ENCODE peak calls at places on chromosomes 6 and 20, in ten cellular contexts. One of them, this sample, is unnamed.

GRCh38 chr20:4401601-4402000 is 320.1 kb upstream of the PRND start:
- DNase-seq in PC-3: no peak
- DNase-seq in amniotic epithelial cell: no peak
- DNase-seq in NCI-H1417: no peak
- DNase-seq in stimulated activated CD4-positive, alpha-beta T cell treated with anti-CD3 and anti-CD28 coated beads, Interleukin-1b, Interleukin-23, amount 100 ng/mL, for 1 hour: no peak
- DNase-seq in naive B cell: no peak
- DNase-seq in GM04504: peak; percentile 14
- DNase-seq in RWPE1: no peak
- DNase-seq in astrocyte of the cerebellum: no peak
- DNase-seq in naive thymus-derived CD4-positive, alpha-beta T cell: no peak
- DNase-seq in this sample: no peak

GRCh38 chr6:20056350-20056992 is 155.8 kb downstream of the MBOAT1 start:
- DNase-seq in naive thymus-derived CD4-positive, alpha-beta T cell: no peak
- DNase-seq in RWPE1: peak; percentile 38
- DNase-seq in GM04504: peak; percentile 15
- DNase-seq in naive B cell: no peak
- DNase-seq in astrocyte of the cerebellum: peak; percentile 55
- DNase-seq in PC-3: peak; percentile 81
- DNase-seq in amniotic epithelial cell: peak; percentile 53
- DNase-seq in stimulated activated CD4-positive, alpha-beta T cell treated with anti-CD3 and anti-CD28 coated beads, Interleukin-1b, Interleukin-23, amount 100 ng/mL, for 1 hour: no peak
- DNase-seq in NCI-H1417: peak; percentile 73
- DNase-seq in this sample: no peak

GRCh38 chr6:22954749-22955385 is 385.5 kb downstream of the HDGFL1 start:
- DNase-seq in astrocyte of the cerebellum: no peak
- DNase-seq in amniotic epithelial cell: peak; percentile 43
- DNase-seq in PC-3: peak; percentile 43
- DNase-seq in naive thymus-derived CD4-positive, alpha-beta T cell: no peak
- DNase-seq in RWPE1: peak; percentile 5
- DNase-seq in stimulated activated CD4-positive, alpha-beta T cell treated with anti-CD3 and anti-CD28 coated beads, Interleukin-1b, Interleukin-23, amount 100 ng/mL, for 1 hour: no peak
- DNase-seq in GM04504: no peak
- DNase-seq in naive B cell: no peak
- DNase-seq in NCI-H1417: no peak
- DNase-seq in this sample: no peak

GRCh38 chr6:26570027-26570809 is 26.5 kb upstream of the ABT1 start:
- DNase-seq in naive B cell: no peak
- DNase-seq in GM04504: no peak
- DNase-seq in stimulated activated CD4-positive, alpha-beta T cell treated with anti-CD3 and anti-CD28 coated beads, Interleukin-1b, Interleukin-23, amount 100 ng/mL, for 1 hour: no peak
- DNase-seq in NCI-H1417: no peak
- DNase-seq in naive thymus-derived CD4-positive, alpha-beta T cell: no peak
- DNase-seq in amniotic epithelial cell: no peak
- DNase-seq in astrocyte of the cerebellum: no peak
- DNase-seq in RWPE1: no peak
- DNase-seq in PC-3: no peak
- DNase-seq in this sample: no peak

GRCh38 chr6:100175814-100176275 is 181.8 kb upstream of the MCHR2 start:
- DNase-seq in naive thymus-derived CD4-positive, alpha-beta T cell: no peak
- DNase-seq in RWPE1: peak; percentile 3
- DNase-seq in stimulated activated CD4-positive, alpha-beta T cell treated with anti-CD3 and anti-CD28 coated beads, Interleukin-1b, Interleukin-23, amount 100 ng/mL, for 1 hour: no peak
- DNase-seq in naive B cell: no peak
- DNase-seq in GM04504: peak; percentile 95
- DNase-seq in PC-3: peak; percentile 93
- DNase-seq in amniotic epithelial cell: peak; percentile 91
- DNase-seq in astrocyte of the cerebellum: peak; percentile 86
- DNase-seq in NCI-H1417: no peak
- DNase-seq in this sample: no peak

GRCh38 chr6:144390886-144391285 is 105.8 kb downstream of the UTRN start:
- DNase-seq in amniotic epithelial cell: no peak
- DNase-seq in naive B cell: no peak
- DNase-seq in stimulated activated CD4-positive, alpha-beta T cell treated with anti-CD3 and anti-CD28 coated beads, Interleukin-1b, Interleukin-23, amount 100 ng/mL, for 1 hour: no peak
- DNase-seq in GM04504: no peak
- DNase-seq in NCI-H1417: no peak
- DNase-seq in naive thymus-derived CD4-positive, alpha-beta T cell: no peak
- DNase-seq in astrocyte of the cerebellum: no peak
- DNase-seq in RWPE1: no peak
- DNase-seq in PC-3: no peak
- DNase-seq in this sample: no peak

GRCh38 chr20:50193169-50193850 is 2.7 kb downstream of the CEBPB start:
- DNase-seq in RWPE1: no peak
- DNase-seq in NCI-H1417: no peak
- DNase-seq in PC-3: peak; percentile 31
- DNase-seq in GM04504: peak; percentile 42
- DNase-seq in astrocyte of the cerebellum: no peak
- DNase-seq in naive B cell: no peak
- DNase-seq in amniotic epithelial cell: peak; percentile 62
- DNase-seq in naive thymus-derived CD4-positive, alpha-beta T cell: no peak
- DNase-seq in stimulated activated CD4-positive, alpha-beta T cell treated with anti-CD3 and anti-CD28 coated beads, Interleukin-1b, Interleukin-23, amount 100 ng/mL, for 1 hour: no peak
- DNase-seq in this sample: no peak

GRCh38 chr6:13743736-13744127 is 32.1 kb upstream of the RANBP9 start:
- DNase-seq in stimulated activated CD4-positive, alpha-beta T cell treated with anti-CD3 and anti-CD28 coated beads, Interleukin-1b, Interleukin-23, amount 100 ng/mL, for 1 hour: no peak
- DNase-seq in NCI-H1417: no peak
- DNase-seq in GM04504: no peak
- DNase-seq in amniotic epithelial cell: no peak
- DNase-seq in PC-3: no peak
- DNase-seq in naive B cell: no peak
- DNase-seq in RWPE1: no peak
- DNase-seq in astrocyte of the cerebellum: no peak
- DNase-seq in naive thymus-derived CD4-positive, alpha-beta T cell: no peak
- DNase-seq in this sample: no peak

GRCh38 chr20:32623667-32624157 is 38.6 kb upstream of the NOL4L start:
- DNase-seq in RWPE1: no peak
- DNase-seq in GM04504: no peak
- DNase-seq in NCI-H1417: peak; percentile 19
- DNase-seq in astrocyte of the cerebellum: no peak
- DNase-seq in amniotic epithelial cell: no peak
- DNase-seq in stimulated activated CD4-positive, alpha-beta T cell treated with anti-CD3 and anti-CD28 coated beads, Interleukin-1b, Interleukin-23, amount 100 ng/mL, for 1 hour: no peak
- DNase-seq in PC-3: no peak
- DNase-seq in naive thymus-derived CD4-positive, alpha-beta T cell: no peak
- DNase-seq in naive B cell: no peak
- DNase-seq in this sample: no peak

GRCh38 chr20:48166082-48166835 is 381.0 kb upstream of the SULF2 start:
- DNase-seq in stimulated activated CD4-positive, alpha-beta T cell treated with anti-CD3 and anti-CD28 coated beads, Interleukin-1b, Interleukin-23, amount 100 ng/mL, for 1 hour: no peak
- DNase-seq in astrocyte of the cerebellum: no peak
- DNase-seq in RWPE1: no peak
- DNase-seq in PC-3: peak; percentile 28
- DNase-seq in NCI-H1417: no peak
- DNase-seq in GM04504: no peak
- DNase-seq in amniotic epithelial cell: no peak
- DNase-seq in naive thymus-derived CD4-positive, alpha-beta T cell: no peak
- DNase-seq in naive B cell: no peak
- DNase-seq in this sample: no peak

GRCh38 chr6:150547511-150548222 is 52.0 kb upstream of the PLEKHG1 start:
- DNase-seq in astrocyte of the cerebellum: no peak
- DNase-seq in naive B cell: no peak
- DNase-seq in stimulated activated CD4-positive, alpha-beta T cell treated with anti-CD3 and anti-CD28 coated beads, Interleukin-1b, Interleukin-23, amount 100 ng/mL, for 1 hour: no peak
- DNase-seq in RWPE1: no peak
- DNase-seq in PC-3: no peak
- DNase-seq in NCI-H1417: no peak
- DNase-seq in amniotic epithelial cell: no peak
- DNase-seq in GM04504: no peak
- DNase-seq in naive thymus-derived CD4-positive, alpha-beta T cell: no peak
- DNase-seq in this sample: no peak

GRCh38 chr6:4941782-4942672 is 61.8 kb downstream of the RPP40 start:
- DNase-seq in naive B cell: no peak
- DNase-seq in RWPE1: peak; percentile 93
- DNase-seq in amniotic epithelial cell: peak; percentile 99
- DNase-seq in NCI-H1417: no peak
- DNase-seq in stimulated activated CD4-positive, alpha-beta T cell treated with anti-CD3 and anti-CD28 coated beads, Interleukin-1b, Interleukin-23, amount 100 ng/mL, for 1 hour: no peak
- DNase-seq in GM04504: peak; percentile 93
- DNase-seq in naive thymus-derived CD4-positive, alpha-beta T cell: no peak
- DNase-seq in PC-3: peak; percentile 95
- DNase-seq in astrocyte of the cerebellum: peak; percentile 80
- DNase-seq in this sample: no peak

GRCh38 chr6:31811645-31812044 is 3.4 kb downstream of the HSPA1L start:
- DNase-seq in GM04504: no peak
- DNase-seq in PC-3: no peak
- DNase-seq in astrocyte of the cerebellum: no peak
- DNase-seq in amniotic epithelial cell: no peak
- DNase-seq in naive thymus-derived CD4-positive, alpha-beta T cell: no peak
- DNase-seq in naive B cell: no peak
- DNase-seq in stimulated activated CD4-positive, alpha-beta T cell treated with anti-CD3 and anti-CD28 coated beads, Interleukin-1b, Interleukin-23, amount 100 ng/mL, for 1 hour: no peak
- DNase-seq in RWPE1: no peak
- DNase-seq in NCI-H1417: no peak
- DNase-seq in this sample: no peak

GRCh38 chr20:21505161-21505809 is 8.6 kb downstream of the NKX2-2 start:
- DNase-seq in RWPE1: peak; percentile 85
- DNase-seq in astrocyte of the cerebellum: no peak
- DNase-seq in GM04504: no peak
- DNase-seq in naive B cell: peak; percentile 52
- DNase-seq in amniotic epithelial cell: peak; percentile 19
- DNase-seq in NCI-H1417: peak; percentile 24
- DNase-seq in PC-3: peak; percentile 74
- DNase-seq in naive thymus-derived CD4-positive, alpha-beta T cell: peak; percentile 77
- DNase-seq in stimulated activated CD4-positive, alpha-beta T cell treated with anti-CD3 and anti-CD28 coated beads, Interleukin-1b, Interleukin-23, amount 100 ng/mL, for 1 hour: peak; percentile 40
- DNase-seq in this sample: peak; percentile 76

GRCh38 chr6:159172066-159172465 is 2.9 kb downstream of the FNDC1 start:
- DNase-seq in astrocyte of the cerebellum: peak; percentile 59
- DNase-seq in GM04504: no peak
- DNase-seq in naive thymus-derived CD4-positive, alpha-beta T cell: no peak
- DNase-seq in stimulated activated CD4-positive, alpha-beta T cell treated with anti-CD3 and anti-CD28 coated beads, Interleukin-1b, Interleukin-23, amount 100 ng/mL, for 1 hour: no peak
- DNase-seq in amniotic epithelial cell: no peak
- DNase-seq in PC-3: no peak
- DNase-seq in NCI-H1417: no peak
- DNase-seq in naive B cell: no peak
- DNase-seq in RWPE1: no peak
- DNase-seq in this sample: no peak

GRCh38 chr6:149779644-149779963 is 30.1 kb downstream of the PCMT1 start:
- DNase-seq in naive B cell: no peak
- DNase-seq in RWPE1: no peak
- DNase-seq in astrocyte of the cerebellum: no peak
- DNase-seq in naive thymus-derived CD4-positive, alpha-beta T cell: no peak
- DNase-seq in stimulated activated CD4-positive, alpha-beta T cell treated with anti-CD3 and anti-CD28 coated beads, Interleukin-1b, Interleukin-23, amount 100 ng/mL, for 1 hour: no peak
- DNase-seq in NCI-H1417: no peak
- DNase-seq in GM04504: no peak
- DNase-seq in PC-3: no peak
- DNase-seq in amniotic epithelial cell: peak; percentile 13
- DNase-seq in this sample: no peak

GRCh38 chr20:60224914-60225313 is 266.7 kb downstream of the CDH26 start:
- DNase-seq in stimulated activated CD4-positive, alpha-beta T cell treated with anti-CD3 and anti-CD28 coated beads, Interleukin-1b, Interleukin-23, amount 100 ng/mL, for 1 hour: no peak
- DNase-seq in RWPE1: no peak
- DNase-seq in naive B cell: no peak
- DNase-seq in astrocyte of the cerebellum: no peak
- DNase-seq in PC-3: peak; percentile 33
- DNase-seq in GM04504: no peak
- DNase-seq in amniotic epithelial cell: no peak
- DNase-seq in naive thymus-derived CD4-positive, alpha-beta T cell: no peak
- DNase-seq in NCI-H1417: peak; percentile 12
- DNase-seq in this sample: no peak

GRCh38 chr20:50284811-50285375 is 94.3 kb downstream of the CEBPB start:
- DNase-seq in naive B cell: no peak
- DNase-seq in PC-3: no peak
- DNase-seq in RWPE1: no peak
- DNase-seq in GM04504: no peak
- DNase-seq in amniotic epithelial cell: peak; percentile 35
- DNase-seq in stimulated activated CD4-positive, alpha-beta T cell treated with anti-CD3 and anti-CD28 coated beads, Interleukin-1b, Interleukin-23, amount 100 ng/mL, for 1 hour: no peak
- DNase-seq in naive thymus-derived CD4-positive, alpha-beta T cell: no peak
- DNase-seq in NCI-H1417: no peak
- DNase-seq in astrocyte of the cerebellum: no peak
- DNase-seq in this sample: no peak

GRCh38 chr6:71533939-71534379 is 245.3 kb downstream of the OGFRL1 start:
- DNase-seq in stimulated activated CD4-positive, alpha-beta T cell treated with anti-CD3 and anti-CD28 coated beads, Interleukin-1b, Interleukin-23, amount 100 ng/mL, for 1 hour: no peak
- DNase-seq in GM04504: no peak
- DNase-seq in astrocyte of the cerebellum: peak; percentile 31
- DNase-seq in naive B cell: no peak
- DNase-seq in RWPE1: peak; percentile 25
- DNase-seq in NCI-H1417: peak; percentile 35
- DNase-seq in naive thymus-derived CD4-positive, alpha-beta T cell: no peak
- DNase-seq in amniotic epithelial cell: peak; percentile 24
- DNase-seq in PC-3: peak; percentile 45
- DNase-seq in this sample: no peak

GRCh38 chr6:33771342-33772113 is 17.4 kb downstream of the LEMD2 start:
- DNase-seq in PC-3: peak; percentile 50
- DNase-seq in RWPE1: peak; percentile 69
- DNase-seq in GM04504: peak; percentile 97
- DNase-seq in stimulated activated CD4-positive, alpha-beta T cell treated with anti-CD3 and anti-CD28 coated beads, Interleukin-1b, Interleukin-23, amount 100 ng/mL, for 1 hour: peak; percentile 26
- DNase-seq in naive B cell: peak; percentile 53
- DNase-seq in naive thymus-derived CD4-positive, alpha-beta T cell: peak; percentile 63
- DNase-seq in amniotic epithelial cell: peak; percentile 95
- DNase-seq in NCI-H1417: peak; percentile 88
- DNase-seq in astrocyte of the cerebellum: peak; percentile 88
- DNase-seq in this sample: peak; percentile 69

GRCh38 chr6:150004101-150004782 is 21.1 kb downstream of the RAET1L start:
- DNase-seq in PC-3: no peak
- DNase-seq in NCI-H1417: no peak
- DNase-seq in amniotic epithelial cell: no peak
- DNase-seq in naive B cell: peak; percentile 86
- DNase-seq in naive thymus-derived CD4-positive, alpha-beta T cell: no peak
- DNase-seq in stimulated activated CD4-positive, alpha-beta T cell treated with anti-CD3 and anti-CD28 coated beads, Interleukin-1b, Interleukin-23, amount 100 ng/mL, for 1 hour: no peak
- DNase-seq in RWPE1: no peak
- DNase-seq in astrocyte of the cerebellum: no peak
- DNase-seq in GM04504: no peak
- DNase-seq in this sample: peak; percentile 75

GRCh38 chr6:169529931-169530761 is 171.7 kb downstream of the WDR27 start:
- DNase-seq in NCI-H1417: no peak
- DNase-seq in stimulated activated CD4-positive, alpha-beta T cell treated with anti-CD3 and anti-CD28 coated beads, Interleukin-1b, Interleukin-23, amount 100 ng/mL, for 1 hour: no peak
- DNase-seq in GM04504: peak; percentile 88
- DNase-seq in naive thymus-derived CD4-positive, alpha-beta T cell: no peak
- DNase-seq in amniotic epithelial cell: peak; percentile 43
- DNase-seq in astrocyte of the cerebellum: peak; percentile 55
- DNase-seq in PC-3: peak; percentile 61
- DNase-seq in RWPE1: no peak
- DNase-seq in naive B cell: no peak
- DNase-seq in this sample: no peak

GRCh38 chr6:154543638-154544037 is 33.2 kb upstream of the CNKSR3 start:
- DNase-seq in GM04504: no peak
- DNase-seq in stimulated activated CD4-positive, alpha-beta T cell treated with anti-CD3 and anti-CD28 coated beads, Interleukin-1b, Interleukin-23, amount 100 ng/mL, for 1 hour: no peak
- DNase-seq in astrocyte of the cerebellum: no peak
- DNase-seq in naive thymus-derived CD4-positive, alpha-beta T cell: no peak
- DNase-seq in RWPE1: no peak
- DNase-seq in PC-3: no peak
- DNase-seq in naive B cell: no peak
- DNase-seq in amniotic epithelial cell: peak; percentile 57
- DNase-seq in NCI-H1417: no peak
- DNase-seq in this sample: no peak

GRCh38 chr6:36387440-36388303 is at the start of gene ETV7:
- DNase-seq in PC-3: peak; percentile 20
- DNase-seq in naive B cell: peak; percentile 3
- DNase-seq in stimulated activated CD4-positive, alpha-beta T cell treated with anti-CD3 and anti-CD28 coated beads, Interleukin-1b, Interleukin-23, amount 100 ng/mL, for 1 hour: no peak
- DNase-seq in NCI-H1417: peak; percentile 45
- DNase-seq in RWPE1: peak; percentile 53
- DNase-seq in astrocyte of the cerebellum: no peak
- DNase-seq in naive thymus-derived CD4-positive, alpha-beta T cell: peak; percentile 18
- DNase-seq in amniotic epithelial cell: peak; percentile 15
- DNase-seq in GM04504: no peak
- DNase-seq in this sample: no peak

GRCh38 chr6:56297022-56297995 is 49.9 kb upstream of the COL21A1 start:
- DNase-seq in NCI-H1417: no peak
- DNase-seq in naive B cell: no peak
- DNase-seq in astrocyte of the cerebellum: no peak
- DNase-seq in amniotic epithelial cell: no peak
- DNase-seq in stimulated activated CD4-positive, alpha-beta T cell treated with anti-CD3 and anti-CD28 coated beads, Interleukin-1b, Interleukin-23, amount 100 ng/mL, for 1 hour: no peak
- DNase-seq in RWPE1: no peak
- DNase-seq in naive thymus-derived CD4-positive, alpha-beta T cell: no peak
- DNase-seq in PC-3: peak; percentile 76
- DNase-seq in GM04504: no peak
- DNase-seq in this sample: no peak

GRCh38 chr20:32353848-32354496 is 4.2 kb upstream of the ASXL1 start:
- DNase-seq in PC-3: no peak
- DNase-seq in naive thymus-derived CD4-positive, alpha-beta T cell: no peak
- DNase-seq in GM04504: no peak
- DNase-seq in astrocyte of the cerebellum: no peak
- DNase-seq in amniotic epithelial cell: no peak
- DNase-seq in stimulated activated CD4-positive, alpha-beta T cell treated with anti-CD3 and anti-CD28 coated beads, Interleukin-1b, Interleukin-23, amount 100 ng/mL, for 1 hour: no peak
- DNase-seq in NCI-H1417: no peak
- DNase-seq in RWPE1: no peak
- DNase-seq in naive B cell: no peak
- DNase-seq in this sample: no peak

GRCh38 chr6:158569036-158569435 is 9.1 kb downstream of the TMEM181 start:
- DNase-seq in amniotic epithelial cell: no peak
- DNase-seq in naive B cell: no peak
- DNase-seq in GM04504: no peak
- DNase-seq in naive thymus-derived CD4-positive, alpha-beta T cell: no peak
- DNase-seq in stimulated activated CD4-positive, alpha-beta T cell treated with anti-CD3 and anti-CD28 coated beads, Interleukin-1b, Interleukin-23, amount 100 ng/mL, for 1 hour: no peak
- DNase-seq in RWPE1: no peak
- DNase-seq in PC-3: no peak
- DNase-seq in astrocyte of the cerebellum: no peak
- DNase-seq in NCI-H1417: no peak
- DNase-seq in this sample: no peak

GRCh38 chr20:62007127-62007647 is 58.5 kb downstream of the TAF4 start:
- DNase-seq in RWPE1: no peak
- DNase-seq in astrocyte of the cerebellum: no peak
- DNase-seq in stimulated activated CD4-positive, alpha-beta T cell treated with anti-CD3 and anti-CD28 coated beads, Interleukin-1b, Interleukin-23, amount 100 ng/mL, for 1 hour: no peak
- DNase-seq in amniotic epithelial cell: no peak
- DNase-seq in PC-3: no peak
- DNase-seq in GM04504: no peak
- DNase-seq in naive B cell: no peak
- DNase-seq in naive thymus-derived CD4-positive, alpha-beta T cell: no peak
- DNase-seq in NCI-H1417: no peak
- DNase-seq in this sample: peak; percentile 26